ENCODE peak calls at places on chromosomes 1 and 21, in five cellular contexts. One of them, this sample, is unnamed.

GRCh38 chr1:246107516-246108277 is 399.4 kb downstream of the SMYD3 start:
- DNase-seq in brain microvascular endothelial cell: no peak
- DNase-seq in HCT116: no peak
- DNase-seq in fibroblast of pulmonary artery: peak
- DNase-seq in tibial artery: no peak
- DNase-seq in this sample: no peak

GRCh38 chr1:2984399-2985061 is 36.7 kb upstream of the ACTRT2 start:
- DNase-seq in brain microvascular endothelial cell: no peak
- DNase-seq in HCT116: no peak
- DNase-seq in fibroblast of pulmonary artery: no peak
- DNase-seq in tibial artery: no peak
- DNase-seq in this sample: no peak

GRCh38 chr1:24151175-24151533 is 8.2 kb upstream of the IL22RA1 start:
- DNase-seq in brain microvascular endothelial cell: no peak
- DNase-seq in HCT116: no peak
- DNase-seq in fibroblast of pulmonary artery: no peak
- DNase-seq in tibial artery: no peak
- DNase-seq in this sample: no peak

GRCh38 chr1:60819302-60819701 is 263.1 kb upstream of the NFIA start:
- DNase-seq in brain microvascular endothelial cell: no peak
- DNase-seq in HCT116: no peak
- DNase-seq in fibroblast of pulmonary artery: no peak
- DNase-seq in tibial artery: no peak
- DNase-seq in this sample: no peak

GRCh38 chr1:66374561-66375111 is 159.3 kb upstream of the SGIP1 start:
- DNase-seq in brain microvascular endothelial cell: peak
- DNase-seq in HCT116: no peak
- DNase-seq in fibroblast of pulmonary artery: peak
- DNase-seq in tibial artery: no peak
- DNase-seq in this sample: peak

GRCh38 chr1:107480548-107480947 is 339.7 kb downstream of the NTNG1 start:
- DNase-seq in brain microvascular endothelial cell: no peak
- DNase-seq in HCT116: no peak
- DNase-seq in fibroblast of pulmonary artery: no peak
- DNase-seq in tibial artery: no peak
- DNase-seq in this sample: no peak

GRCh38 chr1:94553323-94553730 is 11.8 kb upstream of the F3 start:
- DNase-seq in brain microvascular endothelial cell: peak
- DNase-seq in HCT116: no peak
- DNase-seq in fibroblast of pulmonary artery: no peak
- DNase-seq in tibial artery: no peak
- DNase-seq in this sample: no peak

GRCh38 chr1:88998716-88999115 is 6.3 kb upstream of the KYAT3 start:
- DNase-seq in brain microvascular endothelial cell: peak
- DNase-seq in HCT116: peak
- DNase-seq in fibroblast of pulmonary artery: peak
- DNase-seq in tibial artery: no peak
- DNase-seq in this sample: peak

GRCh38 chr1:160539896-160540858 is 17.1 kb upstream of the SLAMF6 start:
- DNase-seq in brain microvascular endothelial cell: no peak
- DNase-seq in HCT116: no peak
- DNase-seq in fibroblast of pulmonary artery: peak
- DNase-seq in tibial artery: no peak
- DNase-seq in this sample: no peak

GRCh38 chr1:6513296-6513928 is 21.9 kb upstream of the PLEKHG5 start:
- DNase-seq in brain microvascular endothelial cell: no peak
- DNase-seq in HCT116: no peak
- DNase-seq in fibroblast of pulmonary artery: no peak
- DNase-seq in tibial artery: no peak
- DNase-seq in this sample: no peak

GRCh38 chr1:66084442-66084841 is 291.7 kb downstream of the PDE4B start:
- DNase-seq in brain microvascular endothelial cell: no peak
- DNase-seq in HCT116: no peak
- DNase-seq in fibroblast of pulmonary artery: no peak
- DNase-seq in tibial artery: no peak
- DNase-seq in this sample: no peak

GRCh38 chr1:107883562-107883961 is 81.4 kb downstream of the VAV3 start:
- DNase-seq in brain microvascular endothelial cell: no peak
- DNase-seq in HCT116: no peak
- DNase-seq in fibroblast of pulmonary artery: peak
- DNase-seq in tibial artery: peak
- DNase-seq in this sample: no peak

GRCh38 chr1:36733748-36734147 is 251.0 kb upstream of the CSF3R start:
- DNase-seq in brain microvascular endothelial cell: no peak
- DNase-seq in HCT116: no peak
- DNase-seq in fibroblast of pulmonary artery: no peak
- DNase-seq in tibial artery: no peak
- DNase-seq in this sample: no peak

GRCh38 chr1:230626274-230626673 is 16.0 kb upstream of the COG2 start:
- DNase-seq in brain microvascular endothelial cell: no peak
- DNase-seq in HCT116: no peak
- DNase-seq in fibroblast of pulmonary artery: no peak
- DNase-seq in tibial artery: no peak
- DNase-seq in this sample: no peak

GRCh38 chr1:168835791-168836190 is 106.8 kb upstream of the DPT start:
- DNase-seq in brain microvascular endothelial cell: no peak
- DNase-seq in HCT116: no peak
- DNase-seq in fibroblast of pulmonary artery: no peak
- DNase-seq in tibial artery: no peak
- DNase-seq in this sample: no peak

GRCh38 chr21:44083631-44084291 is 23.4 kb upstream of the PWP2 start:
- DNase-seq in brain microvascular endothelial cell: peak
- DNase-seq in HCT116: no peak
- DNase-seq in fibroblast of pulmonary artery: no peak
- DNase-seq in tibial artery: no peak
- DNase-seq in this sample: no peak

GRCh38 chr1:228989992-228990827 is 254.9 kb downstream of the RHOU start:
- DNase-seq in brain microvascular endothelial cell: no peak
- DNase-seq in HCT116: no peak
- DNase-seq in fibroblast of pulmonary artery: peak
- DNase-seq in tibial artery: peak
- DNase-seq in this sample: peak

GRCh38 chr1:182972231-182972630 is 19.3 kb upstream of the SHCBP1L start:
- DNase-seq in brain microvascular endothelial cell: no peak
- DNase-seq in HCT116: no peak
- DNase-seq in fibroblast of pulmonary artery: no peak
- DNase-seq in tibial artery: no peak
- DNase-seq in this sample: no peak

GRCh38 chr1:182968151-182968741 is 15.3 kb upstream of the SHCBP1L start:
- DNase-seq in brain microvascular endothelial cell: no peak
- DNase-seq in HCT116: peak
- DNase-seq in fibroblast of pulmonary artery: peak
- DNase-seq in tibial artery: no peak
- DNase-seq in this sample: no peak

GRCh38 chr1:182965861-182966260 is 12.9 kb upstream of the SHCBP1L start:
- DNase-seq in brain microvascular endothelial cell: no peak
- DNase-seq in HCT116: no peak
- DNase-seq in fibroblast of pulmonary artery: no peak
- DNase-seq in tibial artery: no peak
- DNase-seq in this sample: no peak

GRCh38 chr1:182971219-182971618 is 18.3 kb upstream of the SHCBP1L start:
- DNase-seq in brain microvascular endothelial cell: no peak
- DNase-seq in HCT116: no peak
- DNase-seq in fibroblast of pulmonary artery: no peak
- DNase-seq in tibial artery: no peak
- DNase-seq in this sample: no peak

DNA sequence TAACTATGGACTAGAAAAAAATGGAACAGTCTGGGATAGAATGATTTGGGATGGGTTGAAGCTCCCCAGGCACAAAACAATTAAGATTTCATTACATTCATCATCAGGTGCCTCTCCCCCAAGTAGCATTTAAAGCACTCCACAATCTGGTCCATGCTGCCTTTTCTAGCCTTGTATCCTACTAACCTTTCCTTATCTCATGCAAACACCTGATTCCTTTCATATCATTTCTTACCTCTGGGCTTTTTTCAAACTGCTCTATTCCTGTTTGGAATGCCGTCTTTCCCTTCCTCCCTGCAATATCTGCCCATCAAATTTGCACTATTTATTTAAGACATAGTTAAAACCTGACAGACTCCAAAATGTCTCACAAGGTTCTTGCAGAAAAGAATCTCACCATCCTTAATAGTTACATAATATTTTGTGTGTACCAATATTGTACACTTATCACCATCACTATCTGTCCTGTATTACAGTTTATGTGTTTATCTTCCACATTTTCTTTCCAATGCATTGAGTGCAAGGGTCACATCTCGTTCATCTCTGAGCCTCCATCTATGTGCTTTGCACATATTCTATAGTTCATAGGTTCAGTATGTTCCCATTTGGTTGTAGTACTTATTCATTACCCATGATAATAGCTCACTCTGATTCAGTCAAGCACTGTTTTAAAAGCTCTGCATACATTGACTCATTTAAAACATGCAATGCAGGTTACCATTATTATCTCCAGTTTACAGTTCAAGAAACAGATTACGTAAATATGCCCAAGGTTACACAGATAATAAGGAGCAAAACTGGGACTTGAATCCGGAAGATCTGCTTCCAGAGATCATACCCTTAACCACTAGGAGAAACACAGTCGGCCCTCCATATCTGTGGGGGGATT is 16.1 kb upstream of the SHCBP1L start:
- DNase-seq in brain microvascular endothelial cell: no peak
- DNase-seq in HCT116: no peak
- DNase-seq in fibroblast of pulmonary artery: no peak
- DNase-seq in tibial artery: no peak
- DNase-seq in this sample: no peak
- H3K4me3 ChIP-seq in brain microvascular endothelial cell: no peak
- H3K4me3 ChIP-seq in HCT116: no peak
- H3K4me3 ChIP-seq in fibroblast of pulmonary artery: no peak
- H3K4me3 ChIP-seq in tibial artery: no peak
- H3K4me3 ChIP-seq in this sample: no peak

GRCh38 chr1:63922848-63923247 is 149.0 kb downstream of the ROR1 start:
- DNase-seq in brain microvascular endothelial cell: no peak
- DNase-seq in HCT116: no peak
- DNase-seq in fibroblast of pulmonary artery: no peak
- DNase-seq in tibial artery: no peak
- DNase-seq in this sample: no peak

GRCh38 chr1:63921357-63921756 is 147.5 kb downstream of the ROR1 start:
- DNase-seq in brain microvascular endothelial cell: no peak
- DNase-seq in HCT116: no peak
- DNase-seq in fibroblast of pulmonary artery: no peak
- DNase-seq in tibial artery: no peak
- DNase-seq in this sample: no peak

GRCh38 chr1:63917571-63918394 is 144.0 kb downstream of the ROR1 start:
- DNase-seq in brain microvascular endothelial cell: no peak
- DNase-seq in HCT116: peak
- DNase-seq in fibroblast of pulmonary artery: no peak
- DNase-seq in tibial artery: no peak
- DNase-seq in this sample: no peak

GRCh38 chr1:63918395-63918945 is 144.7 kb downstream of the ROR1 start:
- DNase-seq in brain microvascular endothelial cell: no peak
- DNase-seq in HCT116: no peak
- DNase-seq in fibroblast of pulmonary artery: no peak
- DNase-seq in tibial artery: no peak
- DNase-seq in this sample: no peak

DNA sequence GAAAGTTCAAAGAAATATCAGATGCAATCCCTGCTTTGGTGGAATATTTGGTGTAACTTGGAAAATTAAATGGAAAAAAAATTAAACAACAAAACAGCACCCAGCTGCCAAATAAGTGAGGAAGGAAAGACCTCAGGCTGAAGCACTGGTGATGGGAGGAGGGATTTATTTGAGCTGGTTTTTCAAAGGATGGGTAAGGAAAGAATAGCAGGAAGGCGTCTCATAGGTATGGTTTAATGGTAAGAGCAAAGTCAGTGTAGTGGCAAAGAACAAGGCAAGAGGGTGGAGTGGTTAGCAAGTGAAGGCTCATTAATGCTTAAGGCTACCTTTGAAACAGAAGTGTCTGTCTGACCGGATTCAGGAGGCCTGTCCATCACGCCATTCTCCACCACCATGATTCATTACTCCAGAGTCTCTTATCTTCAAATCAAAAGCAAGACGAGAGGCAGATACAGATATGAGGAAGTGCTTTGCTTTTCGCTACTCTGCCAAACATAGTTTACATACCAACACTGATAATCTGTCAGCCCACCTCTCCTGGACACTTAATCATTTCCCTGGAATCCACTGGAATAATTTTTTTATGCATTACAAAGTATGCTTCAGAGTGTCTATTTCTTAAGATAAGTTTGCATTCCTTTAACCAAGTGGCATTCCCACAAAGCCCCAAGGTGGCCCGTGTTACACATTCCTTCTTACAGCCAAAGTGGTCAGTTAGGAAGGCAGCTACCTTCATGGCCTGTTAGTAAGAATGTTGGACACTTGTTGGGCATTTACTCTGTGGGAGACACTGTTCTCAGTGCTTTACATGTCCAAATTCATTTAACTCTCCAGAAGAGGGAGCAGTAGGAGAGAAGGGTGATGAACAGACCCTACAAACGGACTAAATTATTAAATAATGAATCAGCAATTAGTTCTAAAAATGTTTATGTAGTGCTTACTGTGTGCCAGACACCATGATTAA is 146.6 kb downstream of the ROR1 start:
- DNase-seq in brain microvascular endothelial cell: peak
- DNase-seq in HCT116: no peak
- DNase-seq in fibroblast of pulmonary artery: peak
- DNase-seq in tibial artery: no peak
- DNase-seq in this sample: no peak
- TF ChIP-seq CTCF in brain microvascular endothelial cell: peak
- TF ChIP-seq CTCF in HCT116: peak
- TF ChIP-seq CTCF in fibroblast of pulmonary artery: peak
- TF ChIP-seq CTCF in tibial artery: no peak
- TF ChIP-seq CTCF in this sample: peak

DNA sequence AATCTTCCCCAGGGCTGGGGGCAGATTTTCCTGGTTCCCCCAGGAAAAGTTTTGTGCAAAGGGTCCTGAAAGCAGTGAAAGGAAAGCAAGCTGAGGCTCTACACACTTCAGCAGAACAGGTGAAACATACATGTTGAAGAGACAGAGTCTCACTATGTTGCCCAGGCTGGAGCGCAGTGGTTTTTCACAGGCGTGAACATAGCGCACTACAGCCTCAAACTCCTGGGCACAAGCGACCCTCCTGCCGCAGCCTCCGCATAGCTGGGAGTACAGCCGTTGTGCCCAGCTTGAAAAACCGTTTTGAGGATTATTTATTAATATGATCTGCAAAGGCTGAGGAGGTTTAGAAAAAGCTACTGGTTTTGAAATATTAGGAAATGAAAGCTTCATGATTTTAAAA is 11.8 kb downstream of the PRDM15 start:
- DNase-seq in brain microvascular endothelial cell: no peak
- DNase-seq in HCT116: no peak
- DNase-seq in fibroblast of pulmonary artery: no peak
- DNase-seq in tibial artery: no peak
- DNase-seq in this sample: no peak
- H3K4me3 ChIP-seq in brain microvascular endothelial cell: no peak
- H3K4me3 ChIP-seq in HCT116: no peak
- H3K4me3 ChIP-seq in fibroblast of pulmonary artery: no peak
- H3K4me3 ChIP-seq in tibial artery: no peak
- H3K4me3 ChIP-seq in this sample: no peak

GRCh38 chr1:17486242-17486641 is 46.8 kb upstream of the RCC2 start:
- DNase-seq in brain microvascular endothelial cell: no peak
- DNase-seq in HCT116: no peak
- DNase-seq in fibroblast of pulmonary artery: no peak
- DNase-seq in tibial artery: no peak
- DNase-seq in this sample: no peak

GRCh38 chr1:17480846-17481245 is 41.4 kb upstream of the RCC2 start:
- DNase-seq in brain microvascular endothelial cell: no peak
- DNase-seq in HCT116: no peak
- DNase-seq in fibroblast of pulmonary artery: no peak
- DNase-seq in tibial artery: no peak
- DNase-seq in this sample: no peak

GRCh38 chr1:17488977-17489739 is 49.7 kb upstream of the RCC2 start:
- DNase-seq in brain microvascular endothelial cell: no peak
- DNase-seq in HCT116: no peak
- DNase-seq in fibroblast of pulmonary artery: peak
- DNase-seq in tibial artery: no peak
- DNase-seq in this sample: no peak

GRCh38 chr1:17485280-17485679 is 45.8 kb upstream of the RCC2 start:
- DNase-seq in brain microvascular endothelial cell: peak
- DNase-seq in HCT116: no peak
- DNase-seq in fibroblast of pulmonary artery: peak
- DNase-seq in tibial artery: no peak
- DNase-seq in this sample: no peak
- TF ChIP-seq CTCF in brain microvascular endothelial cell: peak
- TF ChIP-seq CTCF in HCT116: peak
- TF ChIP-seq CTCF in fibroblast of pulmonary artery: peak
- TF ChIP-seq CTCF in tibial artery: peak
- TF ChIP-seq CTCF in this sample: peak

This sample was measured in epithelial cell of proximal tubule.